ENCODE peak calls at places on chromosome 16, in seven cellular contexts. I is mucosa of descending colon, Q is lower lobe of right lung, D is suprapubic skin, G is colonic mucosa, W is upper lobe of left lung, T is ascending aorta. B is an unnamed sample.

GRCh38 chr16:3797473-3797872 is 80.1 kb upstream of the TRAP1 start:
- DNase-seq in I (no peak), Q (no peak), D (no peak), G (no peak), W (no peak), T (no peak), B (no peak)

GRCh38 chr16:72457243-72457925 is 285.4 kb upstream of the PMFBP1 start:
- DNase-seq in I (no peak), Q (no peak), D (no peak), G (no peak), W (no peak), T (no peak), B (no peak)

GRCh38 chr16:88799569-88800276 is 3.9 kb upstream of the CDT1 start:
- DNase-seq in I (no peak), Q (no peak), D (no peak), G (no peak), W (no peak), T (no peak), B (no peak)

GRCh38 chr16:20359997-20360396 is 7.5 kb upstream of the UMOD start:
- DNase-seq in I (no peak), Q (no peak), D (no peak), G (no peak), W (no peak), T (no peak), B (no peak)

GRCh38 chr16:1787322-1788094 is 4.7 kb downstream of the NUBP2 start:
- DNase-seq in I (no peak), Q (peak; percentile 42), D (peak; percentile 63), G (peak; percentile 16), W (no peak), T (peak; percentile 5), B (peak; percentile 62)

GRCh38 chr16:90001761-90002503 is 17.3 kb downstream of the DBNDD1 start:
- DNase-seq in I (no peak), Q (no peak), D (no peak), G (no peak), W (no peak), T (no peak), B (no peak)

GRCh38 chr16:75389096-75389692 is 44.1 kb downstream of the CFDP1 start:
- DNase-seq in I (no peak), Q (no peak), D (no peak), G (no peak), W (no peak), T (no peak), B (no peak)

GRCh38 chr16:15653227-15653626 is 3.2 kb downstream of the NDE1 start:
- DNase-seq in I (no peak), Q (no peak), D (peak; percentile 63), G (no peak), W (no peak), T (no peak), B (no peak)

GRCh38 chr16:89346869-89347268 is 129.4 kb downstream of the ZNF778 start:
- DNase-seq in I (no peak), Q (peak; percentile 57), D (no peak), G (no peak), W (no peak), T (no peak), B (peak; percentile 62)

GRCh38 chr16:50238868-50239301 is 27.5 kb upstream of the ADCY7 start:
- DNase-seq in I (no peak), Q (no peak), D (no peak), G (no peak), W (peak; percentile 78), T (no peak), B (no peak)

DNA sequence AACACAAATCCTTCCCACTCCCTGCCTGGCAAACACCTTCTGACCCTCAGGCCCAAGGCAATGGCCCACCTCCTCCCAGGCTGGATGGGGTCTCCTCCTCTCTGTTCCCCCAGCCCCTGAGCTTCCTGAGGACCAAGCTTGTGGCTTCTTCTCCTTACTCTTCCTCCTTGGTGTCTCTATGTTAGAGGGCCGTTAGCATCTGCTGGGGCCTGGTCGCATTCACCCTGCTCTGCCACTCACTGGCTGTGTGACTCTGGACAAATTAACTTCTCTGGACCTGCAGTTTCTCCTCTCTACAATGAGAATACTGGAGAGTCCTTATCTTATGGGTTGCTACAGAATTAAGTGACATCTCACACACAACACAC is 725 bp upstream of the MT2A start:
- DNase-seq in I (no peak), Q (no peak), D (no peak), G (no peak), W (no peak), T (no peak), B (no peak)
- H3K4me3 ChIP-seq in I (no peak overlapping the region), Q (peak overlapping the region; percentile 72), D (peak overlapping the region; percentile 73), G (peak overlapping the region; percentile 54), W (peak overlapping the region; percentile 80), T (peak overlapping the region; percentile 51), B (peak overlapping the region; percentile 75)

GRCh38 chr16:29727452-29727851 is 18.3 kb downstream of the C16orf54 start:
- DNase-seq in I (no peak), Q (no peak), D (no peak), G (no peak), W (no peak), T (no peak), B (peak; percentile 15)
- H3K36me3 ChIP-seq in I (no peaks in the 10 kb centered on the region), Q (no peaks in the 10 kb centered on the region), D (no peaks in the 10 kb centered on the region), G (no peaks in the 10 kb centered on the region), W (no peaks in the 10 kb centered on the region), T (no peaks in the 10 kb centered on the region), B (no peaks in the 10 kb centered on the region)

DNA sequence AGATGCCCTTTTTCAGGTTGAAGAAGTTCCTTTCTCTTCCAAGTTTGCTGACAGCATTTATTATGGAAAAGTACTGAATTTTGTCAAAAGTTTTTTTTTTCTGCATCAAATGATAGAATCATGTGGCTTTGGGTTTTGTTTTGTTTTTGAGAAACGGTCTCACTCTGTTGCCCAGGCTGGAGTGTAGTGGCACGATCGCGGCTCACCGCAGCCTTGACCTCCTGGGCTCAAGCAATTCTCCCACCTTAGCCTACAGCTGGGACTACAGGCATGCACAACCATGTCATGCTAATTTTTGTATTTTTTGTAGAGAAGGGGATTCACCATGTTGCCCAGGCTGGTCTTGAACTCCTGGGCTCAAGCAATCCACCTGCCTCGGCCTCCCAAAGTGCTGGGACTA is 7.3 kb downstream of the CMTM4 start:
- DNase-seq in I (no peak), Q (no peak), D (peak; percentile 11), G (no peak), W (no peak), T (no peak), B (no peak)
- H3K4me3 ChIP-seq in I (no peak overlapping the region), Q (no peak overlapping the region), D (no peak overlapping the region), G (no peak overlapping the region), W (no peak overlapping the region), T (no peak overlapping the region), B (no peak overlapping the region)

GRCh38 chr16:29988346-29989075 is 6.9 kb downstream of the HIRIP3 start:
- DNase-seq in I (no peak), Q (peak; percentile 49), D (peak; percentile 57), G (no peak), W (no peak), T (no peak), B (peak; percentile 67)
- H3K36me3 ChIP-seq in I (peaks cover 20% of the 10 kb centered on the region), Q (peaks cover 97% of the 10 kb centered on the region), D (peaks cover 100% of the 10 kb centered on the region), G (peaks cover 8% of the 10 kb centered on the region), W (peaks cover 45% of the 10 kb centered on the region), T (peaks cover 82% of the 10 kb centered on the region), B (peaks cover 90% of the 10 kb centered on the region)

GRCh38 chr16:27324851-27325301 is 11.1 kb downstream of the IL4R start:
- DNase-seq in I (no peak), Q (no peak), D (no peak), G (no peak), W (no peak), T (no peak), B (no peak)

GRCh38 chr16:27325736-27326135 is 12.0 kb downstream of the IL4R start:
- DNase-seq in I (no peak), Q (no peak), D (no peak), G (no peak), W (no peak), T (no peak), B (no peak)

GRCh38 chr16:27323781-27324561 is 10.2 kb downstream of the IL4R start:
- DNase-seq in I (no peak), Q (no peak), D (no peak), G (no peak), W (no peak), T (no peak), B (no peak)

GRCh38 chr16:27321013-27321960 is 7.5 kb downstream of the IL4R start:
- DNase-seq in I (no peak), Q (no peak), D (no peak), G (no peak), W (no peak), T (no peak), B (no peak)

DNA sequence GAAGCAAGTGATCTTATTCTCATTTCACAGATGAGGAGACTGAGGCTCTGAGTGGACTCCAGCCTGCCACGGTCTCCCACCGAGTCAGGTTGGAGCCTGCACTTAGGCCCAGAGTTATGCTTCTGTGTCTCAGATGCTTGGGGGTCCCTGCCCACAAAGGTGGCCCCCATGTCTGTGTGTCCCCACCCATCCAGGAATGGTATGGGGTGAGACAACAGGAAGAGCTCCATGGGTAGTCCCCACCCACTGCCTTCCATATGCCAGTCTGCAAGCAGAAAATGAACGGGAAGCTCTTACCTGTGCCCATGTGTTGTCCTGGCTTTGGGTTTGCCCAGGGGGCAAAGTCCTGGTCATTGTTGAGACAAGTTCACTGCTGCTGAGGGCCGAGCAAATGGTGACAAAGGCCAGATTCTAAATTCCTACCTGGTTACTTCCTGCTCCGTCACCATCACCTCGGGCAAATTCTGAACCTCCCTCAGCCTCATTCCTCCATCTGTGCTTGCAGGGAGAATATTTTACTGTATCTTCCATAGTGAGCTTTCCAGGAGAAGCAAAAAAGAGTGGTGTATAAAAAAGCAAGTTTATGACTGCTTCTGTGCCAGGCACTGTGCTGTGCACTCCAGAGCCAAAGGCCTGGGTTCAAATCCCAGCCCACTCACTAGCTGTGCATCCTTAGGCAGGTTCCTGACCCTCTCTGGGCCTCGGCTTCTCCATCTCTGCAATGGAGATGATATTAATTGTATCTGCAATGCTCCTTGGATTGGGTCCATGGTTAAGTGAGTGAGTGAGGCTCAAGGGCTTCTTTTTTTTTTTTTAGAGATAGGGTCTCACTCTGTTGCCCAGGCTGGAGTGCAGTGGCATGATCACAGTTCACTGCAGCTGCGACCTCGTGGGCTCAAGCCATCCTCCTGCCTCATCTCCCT is 9.3 kb downstream of the IL4R start:
- DNase-seq in I (peak; percentile 85), Q (peak; percentile 21), D (no peak), G (peak; percentile 88), W (no peak), T (no peak), B (no peak)
- H3K4me3 ChIP-seq in I (no peak overlapping the region), Q (no peak overlapping the region), D (no peak overlapping the region), G (no peak overlapping the region), W (no peak overlapping the region), T (no peak overlapping the region), B (no peak overlapping the region)

GRCh38 chr16:23496826-23497542 is 13.3 kb downstream of the GGA2 start:
- DNase-seq in I (no peak), Q (no peak), D (no peak), G (no peak), W (peak; percentile 74), T (no peak), B (peak; percentile 69)

GRCh38 chr16:23499801-23500200 is 10.5 kb downstream of the GGA2 start:
- DNase-seq in I (no peak), Q (no peak), D (no peak), G (no peak), W (no peak), T (no peak), B (no peak)

GRCh38 chr16:23498863-23499262 is 11.4 kb downstream of the GGA2 start:
- DNase-seq in I (no peak), Q (no peak), D (no peak), G (no peak), W (no peak), T (no peak), B (no peak)

GRCh38 chr16:23500212-23500865 is 10.0 kb downstream of the GGA2 start:
- DNase-seq in I (peak; percentile 74), Q (peak; percentile 58), D (peak; percentile 64), G (peak; percentile 72), W (no peak), T (no peak), B (peak; percentile 67)

GRCh38 chr16:23497543-23497868 is 12.8 kb downstream of the GGA2 start:
- DNase-seq in I (no peak), Q (no peak), D (no peak), G (no peak), W (no peak), T (no peak), B (no peak)
- H3K36me3 ChIP-seq in I (peaks cover 6% of the 10 kb centered on the region), Q (peaks cover 40% of the 10 kb centered on the region), D (peaks cover 30% of the 10 kb centered on the region), G (no peaks in the 10 kb centered on the region), W (peaks cover 9% of the 10 kb centered on the region), T (peaks cover 30% of the 10 kb centered on the region), B (peaks cover 38% of the 10 kb centered on the region)

B was measured in upper lobe of right lung.